ENCODE peak calls at places on chromosome 11, in seven cellular contexts. A, H, G, L, K, O and X are unnamed samples.

GRCh38 chr11:1826552-1827094 is 8.2 kb upstream of the SYT8 start:
- DNase-seq in K (no peak), H (peak; percentile 36), L (peak; percentile 29), A (no peak), G (no peak), O (no peak), X (no peak)

GRCh38 chr11:72045849-72046248 is 34.5 kb downstream of the NUMA1 start:
- DNase-seq in K (no peak), O (no peak), H (no peak), A (no peak), G (no peak), L (no peak), X (no peak)

GRCh38 chr11:102138677-102139076 is 28.4 kb downstream of the YAP1 start:
- DNase-seq in L (no peak), K (no peak), O (no peak), A (no peak), H (peak; percentile 92), G (no peak), X (no peak)

GRCh38 chr11:48017105-48017874 is 36.9 kb downstream of the PTPRJ start:
- DNase-seq in L (no peak), H (no peak), A (no peak), O (peak; percentile 82), G (no peak), K (no peak), X (no peak)

GRCh38 chr11:27468209-27468608 is 4.4 kb downstream of the LGR4 start:
- DNase-seq in K (no peak), O (no peak), H (peak; percentile 83), L (no peak), G (no peak), A (no peak), X (no peak)

GRCh38 chr11:68115285-68115684 is 5.9 kb downstream of the CHKA start:
- DNase-seq in A (peak; percentile 92), G (no peak), O (no peak), L (no peak), K (no peak), H (no peak), X (no peak)

GRCh38 chr11:57349491-57350274 is 11.5 kb downstream of the P2RX3 start:
- DNase-seq in L (peak; percentile 71), G (peak; percentile 36), O (peak; percentile 75), A (peak; percentile 45), K (no peak), H (peak; percentile 45), X (peak; percentile 36)

GRCh38 chr11:17972987-17973386 is 39.9 kb downstream of the SERGEF start:
- DNase-seq in L (peak; percentile 50), G (no peak), H (peak; percentile 81), K (no peak), A (peak; percentile 21), O (peak; percentile 17), X (peak; percentile 73)

GRCh38 chr11:43803766-43804165 is 76.9 kb upstream of the ALKBH3 start:
- DNase-seq in G (no peak), K (no peak), O (no peak), H (peak; percentile 10), L (no peak), A (no peak), X (no peak)

GRCh38 chr11:69249641-69250502 is 44.1 kb upstream of the MYEOV start:
- DNase-seq in A (no peak), G (no peak), H (peak; percentile 55), L (no peak), O (no peak), K (no peak), X (no peak)

GRCh38 chr11:12287374-12288211 is 89.8 kb upstream of the PARVA start:
- DNase-seq in O (no peak), H (peak; percentile 99), A (no peak), K (no peak), L (peak; percentile 67), G (no peak), X (no peak)

GRCh38 chr11:3073029-3073435 is 15.8 kb upstream of the CARS1 start:
- DNase-seq in L (no peak), K (no peak), A (no peak), G (no peak), H (peak; percentile 32), O (no peak), X (no peak)

GRCh38 chr11:16876053-16876752 is 137.8 kb downstream of the C11orf58 start:
- DNase-seq in H (no peak), A (no peak), O (no peak), L (no peak), G (no peak), K (no peak), X (no peak)

GRCh38 chr11:120108154-120108784 is 29.6 kb downstream of the TRIM29 start:
- DNase-seq in G (peak; percentile 13), K (peak; percentile 47), A (peak; percentile 88), L (peak; percentile 65), O (peak; percentile 73), H (peak; percentile 58), X (peak; percentile 75)

GRCh38 chr11:2276280-2276998 is 6.1 kb upstream of the ASCL2 start:
- DNase-seq in H (no peak), G (no peak), A (no peak), K (no peak), L (no peak), O (no peak), X (no peak)

GRCh38 chr11:34721646-34722045 is 100.8 kb downstream of the EHF start:
- DNase-seq in O (no peak), K (no peak), A (no peak), G (no peak), L (no peak), H (no peak), X (no peak)

GRCh38 chr11:92388380-92388779 is 163.8 kb downstream of the FAT3 start:
- DNase-seq in H (no peak), L (no peak), O (no peak), G (no peak), K (no peak), A (no peak), X (no peak)

GRCh38 chr11:100867601-100868000 is 180.5 kb downstream of the ARHGAP42 start:
- DNase-seq in A (no peak), H (no peak), G (no peak), O (no peak), L (no peak), K (no peak), X (no peak)

GRCh38 chr11:556857-557256 is 3.7 kb downstream of the LMNTD2 start:
- DNase-seq in O (no peak), K (no peak), L (no peak), A (no peak), H (no peak), G (no peak), X (no peak)

GRCh38 chr11:127199306-127199801 is 198.8 kb upstream of the KIRREL3 start:
- DNase-seq in L (no peak), O (no peak), K (no peak), A (no peak), G (no peak), H (no peak), X (no peak)

GRCh38 chr11:135074397-135074998 is 662.5 kb upstream of the B3GAT1 start:
- DNase-seq in K (no peak), H (no peak), O (no peak), A (no peak), G (no peak), L (no peak), X (no peak)

GRCh38 chr11:86743223-86744118 is 56.9 kb upstream of the PRSS23 start:
- DNase-seq in G (no peak), H (peak; percentile 99), K (no peak), L (peak; percentile 61), O (peak; percentile 63), A (peak; percentile 100), X (peak; percentile 21)

GRCh38 chr11:36119300-36119699 is 169.9 kb downstream of the COMMD9 start:
- DNase-seq in O (no peak), A (no peak), K (no peak), G (no peak), H (no peak), L (no peak), X (no peak)

GRCh38 chr11:35040221-35040942 is 98.6 kb upstream of the CD44 start:
- DNase-seq in O (peak; percentile 84), K (no peak), A (peak; percentile 5), L (no peak), H (peak; percentile 73), G (no peak), X (no peak)

GRCh38 chr11:10505278-10506012 is 35.5 kb downstream of the RNF141 start:
- DNase-seq in O (no peak), A (no peak), G (no peak), K (no peak), H (no peak), L (no peak), X (no peak)

GRCh38 chr11:56103210-56103737 is at the start of gene OR8H2:
- DNase-seq in G (no peak), O (no peak), H (no peak), A (no peak), K (no peak), L (no peak), X (no peak)

GRCh38 chr11:95891423-95892177 is 32.3 kb downstream of the MTMR2 start:
- DNase-seq in O (no peak), H (peak; percentile 28), K (no peak), G (no peak), L (no peak), A (no peak), X (no peak)

GRCh38 chr11:66745356-66746235 is 16.6 kb upstream of the SPTBN2 start:
- DNase-seq in H (no peak), G (no peak), L (no peak), A (no peak), O (peak; percentile 62), K (no peak), X (no peak)

GRCh38 chr11:114762437-114762836 is 84.1 kb downstream of the NXPE2 start:
- DNase-seq in O (peak; percentile 40), K (peak; percentile 5), G (no peak), A (peak; percentile 84), H (peak; percentile 61), L (peak; percentile 60), X (peak; percentile 9)

GRCh38 chr11:45537617-45538016 is 127.8 kb downstream of the CHST1 start:
- DNase-seq in L (no peak), A (no peak), O (no peak), H (peak; percentile 16), G (no peak), K (no peak), X (no peak)

GRCh38 chr11:129249351-129249750 is 57.2 kb upstream of the ARHGAP32 start:
- DNase-seq in K (no peak), H (peak; percentile 89), L (no peak), G (no peak), A (no peak), O (no peak), X (no peak)

GRCh38 chr11:111975076-111975806 is 38.1 kb downstream of the DIXDC1 start:
- DNase-seq in A (peak; percentile 25), K (no peak), L (no peak), O (no peak), H (peak; percentile 9), G (no peak), X (peak; percentile 12)